ENCODE peak calls at places on chromosomes 4 and X, in six cellular contexts. One of them, this sample, is unnamed.

GRCh38 chr4:1168291-1169031 is 3.9 kb downstream of the SPON2 start:
- DNase-seq in sigmoid colon: no peak
- DNase-seq in PC-3: no peak
- DNase-seq in A549: no peak
- DNase-seq in activated CD8-positive, alpha-beta T cell treated with anti-CD3 and anti-CD28 coated beads for 36 hours: no peak
- DNase-seq in BJ: no peak
- DNase-seq in this sample: no peak

GRCh38 chr4:132063829-132064228 is 1085.3 kb upstream of the PCDH10 start:
- DNase-seq in sigmoid colon: no peak
- DNase-seq in PC-3: no peak
- DNase-seq in A549: no peak
- DNase-seq in activated CD8-positive, alpha-beta T cell treated with anti-CD3 and anti-CD28 coated beads for 36 hours: no peak
- DNase-seq in BJ: no peak
- DNase-seq in this sample: no peak

GRCh38 chr4:84750260-84750955 is 167.5 kb downstream of the CDS1 start:
- DNase-seq in sigmoid colon: no peak
- DNase-seq in PC-3: peak; percentile 61
- DNase-seq in A549: peak; percentile 29
- DNase-seq in activated CD8-positive, alpha-beta T cell treated with anti-CD3 and anti-CD28 coated beads for 36 hours: no peak
- DNase-seq in BJ: no peak
- DNase-seq in this sample: no peak

GRCh38 chrX:97740886-97741285 is 857.2 kb downstream of the RPA4 start:
- DNase-seq in sigmoid colon: no peak
- DNase-seq in PC-3: peak; percentile 85
- DNase-seq in A549: no peak
- DNase-seq in activated CD8-positive, alpha-beta T cell treated with anti-CD3 and anti-CD28 coated beads for 36 hours: no peak
- DNase-seq in BJ: no peak
- DNase-seq in this sample: no peak

GRCh38 chrX:37905436-37906147 is 58.2 kb upstream of the DYNLT3 start:
- DNase-seq in sigmoid colon: no peak
- DNase-seq in PC-3: no peak
- DNase-seq in A549: peak; percentile 45
- DNase-seq in activated CD8-positive, alpha-beta T cell treated with anti-CD3 and anti-CD28 coated beads for 36 hours: peak; percentile 27
- DNase-seq in BJ: no peak
- DNase-seq in this sample: peak; percentile 84

GRCh38 chrX:39688576-39689373 is 409.0 kb downstream of the BCOR start:
- DNase-seq in sigmoid colon: peak; percentile 76
- DNase-seq in PC-3: peak; percentile 50
- DNase-seq in A549: peak; percentile 24
- DNase-seq in activated CD8-positive, alpha-beta T cell treated with anti-CD3 and anti-CD28 coated beads for 36 hours: peak; percentile 24
- DNase-seq in BJ: no peak
- DNase-seq in this sample: no peak

GRCh38 chrX:48890296-48890925 is 7.2 kb downstream of the TIMM17B start:
- DNase-seq in sigmoid colon: no peak
- DNase-seq in PC-3: peak; percentile 12
- DNase-seq in A549: no peak
- DNase-seq in activated CD8-positive, alpha-beta T cell treated with anti-CD3 and anti-CD28 coated beads for 36 hours: peak; percentile 42
- DNase-seq in BJ: no peak
- DNase-seq in this sample: no peak

GRCh38 chr4:139762715-139763114 is 97.1 kb downstream of the MGST2 start:
- DNase-seq in sigmoid colon: no peak
- DNase-seq in PC-3: no peak
- DNase-seq in A549: no peak
- DNase-seq in activated CD8-positive, alpha-beta T cell treated with anti-CD3 and anti-CD28 coated beads for 36 hours: no peak
- DNase-seq in BJ: no peak
- DNase-seq in this sample: peak; percentile 11

GRCh38 chr4:108119199-108119800 is 49.4 kb downstream of the LEF1 start:
- DNase-seq in sigmoid colon: no peak
- DNase-seq in PC-3: peak; percentile 42
- DNase-seq in A549: no peak
- DNase-seq in activated CD8-positive, alpha-beta T cell treated with anti-CD3 and anti-CD28 coated beads for 36 hours: no peak
- DNase-seq in BJ: no peak
- DNase-seq in this sample: no peak

GRCh38 chr4:57070461-57070860 is 39.7 kb downstream of the IGFBP7 start:
- DNase-seq in sigmoid colon: no peak
- DNase-seq in PC-3: peak; percentile 48
- DNase-seq in A549: no peak
- DNase-seq in activated CD8-positive, alpha-beta T cell treated with anti-CD3 and anti-CD28 coated beads for 36 hours: no peak
- DNase-seq in BJ: no peak
- DNase-seq in this sample: no peak

GRCh38 chrX:45068555-45068954 is 132.1 kb downstream of the DIPK2B start:
- DNase-seq in sigmoid colon: no peak
- DNase-seq in PC-3: no peak
- DNase-seq in A549: no peak
- DNase-seq in activated CD8-positive, alpha-beta T cell treated with anti-CD3 and anti-CD28 coated beads for 36 hours: peak; percentile 9
- DNase-seq in BJ: no peak
- DNase-seq in this sample: no peak

GRCh38 chr4:165016971-165017370 is 14.8 kb upstream of the TRIM60 start:
- DNase-seq in sigmoid colon: no peak
- DNase-seq in PC-3: peak; percentile 23
- DNase-seq in A549: peak; percentile 16
- DNase-seq in activated CD8-positive, alpha-beta T cell treated with anti-CD3 and anti-CD28 coated beads for 36 hours: no peak
- DNase-seq in BJ: no peak
- DNase-seq in this sample: no peak
- TF ChIP-seq CTCF in sigmoid colon: no peak
- TF ChIP-seq CTCF in PC-3: peak; percentile 45
- TF ChIP-seq CTCF in A549: no peak
- TF ChIP-seq CTCF in activated CD8-positive, alpha-beta T cell treated with anti-CD3 and anti-CD28 coated beads for 36 hours: no peak
- TF ChIP-seq CTCF in BJ: peak; percentile 19
- TF ChIP-seq CTCF in this sample: no peak

DNA sequence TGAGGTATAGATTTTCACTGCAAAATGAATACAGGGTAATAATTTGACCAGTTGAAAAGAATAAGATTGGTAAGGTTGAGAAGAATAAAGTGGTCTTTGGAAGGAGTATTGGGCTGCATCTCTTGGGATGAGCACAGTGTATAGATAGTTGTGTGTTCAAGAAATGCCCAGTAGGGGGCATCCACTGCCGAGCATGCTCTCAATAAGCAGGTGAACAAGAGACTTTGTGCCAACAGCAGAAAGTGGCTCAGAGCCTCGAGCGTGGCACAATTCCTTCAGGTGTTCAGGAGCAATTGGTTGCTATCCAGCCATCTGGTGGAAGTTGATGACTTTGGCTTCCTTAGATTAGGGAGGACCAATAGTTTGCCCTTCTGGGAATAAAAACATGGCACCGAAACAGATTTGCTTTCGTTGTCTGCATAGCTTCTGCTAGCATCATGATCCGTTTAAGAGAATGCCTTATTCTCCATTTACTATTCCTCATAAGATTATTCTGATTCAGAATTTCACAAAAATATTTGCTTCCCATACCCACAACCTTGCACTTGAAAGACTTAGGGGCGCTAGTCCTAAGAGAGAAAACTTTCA is 258.1 kb upstream of the NEIL3 start:
- DNase-seq in sigmoid colon: no peak
- DNase-seq in PC-3: peak; percentile 63
- DNase-seq in A549: peak; percentile 37
- DNase-seq in activated CD8-positive, alpha-beta T cell treated with anti-CD3 and anti-CD28 coated beads for 36 hours: peak; percentile 45
- DNase-seq in BJ: no peak
- DNase-seq in this sample: no peak
- TF ChIP-seq CTCF in sigmoid colon: no peak
- TF ChIP-seq CTCF in PC-3: peak; percentile 57
- TF ChIP-seq CTCF in A549: peak; percentile 26
- TF ChIP-seq CTCF in activated CD8-positive, alpha-beta T cell treated with anti-CD3 and anti-CD28 coated beads for 36 hours: peak; percentile 64
- TF ChIP-seq CTCF in BJ: peak; percentile 27
- TF ChIP-seq CTCF in this sample: peak; percentile 37

DNA sequence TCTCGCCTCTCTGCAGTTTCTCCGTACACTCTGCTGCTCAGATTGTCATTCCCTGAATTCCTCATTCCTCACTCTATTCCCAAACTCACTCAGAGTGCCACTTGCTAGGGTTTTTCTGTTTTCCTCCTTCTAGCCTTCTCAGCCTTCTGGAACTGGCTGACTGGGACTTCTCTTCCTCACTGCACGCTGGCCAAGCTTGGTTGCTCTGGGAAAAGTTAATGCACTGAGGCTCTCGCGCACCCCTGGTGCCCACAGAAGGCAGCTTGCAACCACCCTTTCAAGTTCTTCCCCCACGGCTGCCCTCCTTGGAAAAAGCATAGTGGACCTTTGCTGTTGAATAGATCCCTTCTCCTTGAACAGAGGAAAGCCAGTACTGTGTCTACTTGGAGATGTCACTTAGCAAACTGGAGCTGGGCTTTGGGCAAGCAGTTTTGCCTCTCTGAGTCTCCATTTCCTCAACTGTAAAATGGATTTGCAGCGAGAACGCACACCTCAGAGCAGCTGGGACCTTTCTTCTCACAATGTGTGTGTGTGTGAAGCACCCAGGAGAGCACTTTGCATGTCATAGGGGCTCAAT is 6.0 kb upstream of the CCKAR start:
- DNase-seq in sigmoid colon: no peak
- DNase-seq in PC-3: no peak
- DNase-seq in A549: no peak
- DNase-seq in activated CD8-positive, alpha-beta T cell treated with anti-CD3 and anti-CD28 coated beads for 36 hours: no peak
- DNase-seq in BJ: no peak
- DNase-seq in this sample: peak; percentile 34
- TF ChIP-seq CTCF in sigmoid colon: no peak
- TF ChIP-seq CTCF in PC-3: no peak
- TF ChIP-seq CTCF in A549: no peak
- TF ChIP-seq CTCF in activated CD8-positive, alpha-beta T cell treated with anti-CD3 and anti-CD28 coated beads for 36 hours: no peak
- TF ChIP-seq CTCF in BJ: peak; percentile 24
- TF ChIP-seq CTCF in this sample: no peak

DNA sequence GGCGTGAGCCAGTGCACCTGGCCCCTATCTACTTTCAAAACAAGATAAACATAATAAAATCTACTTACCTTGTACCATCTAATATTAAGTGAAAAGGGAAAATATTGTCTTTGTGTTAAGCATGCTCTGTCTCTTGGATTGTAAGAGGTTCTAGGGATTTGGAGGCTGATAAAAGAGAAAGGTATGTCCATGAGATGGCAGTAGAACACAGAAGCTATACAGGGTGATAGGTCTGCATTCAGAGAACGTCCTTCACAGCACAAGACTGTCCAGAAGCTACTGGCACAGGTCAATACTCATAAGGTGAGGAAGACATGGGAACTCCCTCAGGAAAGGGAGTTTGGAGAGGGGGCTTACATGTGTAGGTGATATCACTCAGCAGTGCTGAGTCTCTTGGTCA is 135.5 kb downstream of the TMEM47 start:
- DNase-seq in sigmoid colon: no peak
- DNase-seq in PC-3: peak; percentile 19
- DNase-seq in A549: peak; percentile 10
- DNase-seq in activated CD8-positive, alpha-beta T cell treated with anti-CD3 and anti-CD28 coated beads for 36 hours: no peak
- DNase-seq in BJ: no peak
- DNase-seq in this sample: no peak
- TF ChIP-seq CTCF in sigmoid colon: no peak
- TF ChIP-seq CTCF in PC-3: peak; percentile 25
- TF ChIP-seq CTCF in A549: no peak
- TF ChIP-seq CTCF in activated CD8-positive, alpha-beta T cell treated with anti-CD3 and anti-CD28 coated beads for 36 hours: no peak
- TF ChIP-seq CTCF in BJ: peak; percentile 5
- TF ChIP-seq CTCF in this sample: peak; percentile 10

DNA sequence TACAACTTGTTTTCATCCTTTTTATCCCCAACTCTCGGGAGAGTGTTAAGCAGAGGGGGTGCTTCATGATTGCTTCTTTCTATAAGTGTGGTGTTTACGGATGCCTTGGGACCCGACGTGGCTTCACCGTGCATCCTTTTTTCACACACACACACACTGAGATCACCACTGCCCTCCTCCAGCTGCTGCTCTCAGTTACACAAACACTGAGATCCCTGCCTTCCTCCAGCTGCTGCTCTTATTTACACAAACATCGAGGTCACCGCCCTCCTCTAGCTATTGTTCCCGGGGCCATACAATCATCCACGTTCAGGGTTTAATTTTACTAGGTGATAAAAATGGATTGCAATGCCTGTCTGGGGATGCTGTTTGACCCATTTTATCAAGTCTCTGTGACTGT is 155.4 kb upstream of the FAM9B start:
- DNase-seq in sigmoid colon: no peak
- DNase-seq in PC-3: no peak
- DNase-seq in A549: no peak
- DNase-seq in activated CD8-positive, alpha-beta T cell treated with anti-CD3 and anti-CD28 coated beads for 36 hours: no peak
- DNase-seq in BJ: no peak
- DNase-seq in this sample: no peak
- TF ChIP-seq CTCF in sigmoid colon: no peak
- TF ChIP-seq CTCF in PC-3: no peak
- TF ChIP-seq CTCF in A549: no peak
- TF ChIP-seq CTCF in activated CD8-positive, alpha-beta T cell treated with anti-CD3 and anti-CD28 coated beads for 36 hours: no peak
- TF ChIP-seq CTCF in BJ: no peak
- TF ChIP-seq CTCF in this sample: no peak

GRCh38 chr4:87014284-87014782 is 79.5 kb downstream of the AFF1 start:
- DNase-seq in sigmoid colon: no peak
- DNase-seq in PC-3: peak; percentile 14
- DNase-seq in A549: no peak
- DNase-seq in activated CD8-positive, alpha-beta T cell treated with anti-CD3 and anti-CD28 coated beads for 36 hours: no peak
- DNase-seq in BJ: peak; percentile 39
- DNase-seq in this sample: no peak
- TF ChIP-seq CTCF in sigmoid colon: no peak
- TF ChIP-seq CTCF in PC-3: no peak
- TF ChIP-seq CTCF in A549: no peak
- TF ChIP-seq CTCF in activated CD8-positive, alpha-beta T cell treated with anti-CD3 and anti-CD28 coated beads for 36 hours: no peak
- TF ChIP-seq CTCF in BJ: no peak
- TF ChIP-seq CTCF in this sample: no peak